ENCODE peak calls at places on chromosomes 6 and 20, in nine cellular contexts. One of them, this sample, is unnamed.

GRCh38 chr6:26268659-26269402 is 96.2 kb upstream of the BTN3A2 start:
- DNase-seq in stimulated activated CD4-positive, alpha-beta T cell treated with anti-CD3 and anti-CD28 coated beads, Interleukin-15, amount 100 ng/mL, for 1 hour: no peak
- DNase-seq in NCI-H1105 treated with DMSO at 0.1 percent for 48 hours: peak; percentile 47
- DNase-seq in spleen: no peak
- DNase-seq in HS-5: no peak
- DNase-seq in head of caudate nucleus: no peak
- DNase-seq in effector CD4-positive, alpha-beta T cell: no peak
- DNase-seq in GM23248: peak; percentile 44
- DNase-seq in T-helper 1 cell: no peak
- DNase-seq in this sample: peak; percentile 94

GRCh38 chr20:50788045-50788867 is 6.6 kb upstream of the BCAS4 start:
- DNase-seq in stimulated activated CD4-positive, alpha-beta T cell treated with anti-CD3 and anti-CD28 coated beads, Interleukin-15, amount 100 ng/mL, for 1 hour: no peak
- DNase-seq in GM23248: peak; percentile 85
- DNase-seq in NCI-H1105 treated with DMSO at 0.1 percent for 48 hours: no peak
- DNase-seq in T-helper 1 cell: no peak
- DNase-seq in HS-5: peak; percentile 75
- DNase-seq in spleen: peak; percentile 35
- DNase-seq in effector CD4-positive, alpha-beta T cell: no peak
- DNase-seq in head of caudate nucleus: peak; percentile 64
- DNase-seq in this sample: peak; percentile 33

GRCh38 chr6:43940393-43941087 is 170.5 kb downstream of the VEGFA start:
- DNase-seq in HS-5: no peak
- DNase-seq in spleen: peak; percentile 49
- DNase-seq in stimulated activated CD4-positive, alpha-beta T cell treated with anti-CD3 and anti-CD28 coated beads, Interleukin-15, amount 100 ng/mL, for 1 hour: no peak
- DNase-seq in NCI-H1105 treated with DMSO at 0.1 percent for 48 hours: no peak
- DNase-seq in head of caudate nucleus: no peak
- DNase-seq in GM23248: no peak
- DNase-seq in T-helper 1 cell: no peak
- DNase-seq in effector CD4-positive, alpha-beta T cell: no peak
- DNase-seq in this sample: no peak

GRCh38 chr6:35415065-35415880 is 36.9 kb upstream of the FANCE start:
- DNase-seq in effector CD4-positive, alpha-beta T cell: no peak
- DNase-seq in T-helper 1 cell: no peak
- DNase-seq in head of caudate nucleus: peak; percentile 86
- DNase-seq in GM23248: peak; percentile 94
- DNase-seq in spleen: no peak
- DNase-seq in HS-5: no peak
- DNase-seq in stimulated activated CD4-positive, alpha-beta T cell treated with anti-CD3 and anti-CD28 coated beads, Interleukin-15, amount 100 ng/mL, for 1 hour: no peak
- DNase-seq in NCI-H1105 treated with DMSO at 0.1 percent for 48 hours: peak; percentile 77
- DNase-seq in this sample: peak; percentile 76

GRCh38 chr6:138571174-138571573 is 71.9 kb upstream of the NHSL1 start:
- DNase-seq in head of caudate nucleus: no peak
- DNase-seq in GM23248: no peak
- DNase-seq in T-helper 1 cell: no peak
- DNase-seq in NCI-H1105 treated with DMSO at 0.1 percent for 48 hours: no peak
- DNase-seq in effector CD4-positive, alpha-beta T cell: no peak
- DNase-seq in spleen: no peak
- DNase-seq in HS-5: no peak
- DNase-seq in stimulated activated CD4-positive, alpha-beta T cell treated with anti-CD3 and anti-CD28 coated beads, Interleukin-15, amount 100 ng/mL, for 1 hour: no peak
- DNase-seq in this sample: no peak

GRCh38 chr6:20554817-20555216 is 20.6 kb downstream of the CDKAL1 start:
- DNase-seq in stimulated activated CD4-positive, alpha-beta T cell treated with anti-CD3 and anti-CD28 coated beads, Interleukin-15, amount 100 ng/mL, for 1 hour: no peak
- DNase-seq in T-helper 1 cell: no peak
- DNase-seq in NCI-H1105 treated with DMSO at 0.1 percent for 48 hours: no peak
- DNase-seq in GM23248: no peak
- DNase-seq in spleen: no peak
- DNase-seq in effector CD4-positive, alpha-beta T cell: no peak
- DNase-seq in HS-5: no peak
- DNase-seq in head of caudate nucleus: no peak
- DNase-seq in this sample: no peak

GRCh38 chr6:31771992-31772358 is 5.2 kb downstream of the VWA7 start:
- DNase-seq in HS-5: no peak
- DNase-seq in head of caudate nucleus: no peak
- DNase-seq in T-helper 1 cell: no peak
- DNase-seq in NCI-H1105 treated with DMSO at 0.1 percent for 48 hours: no peak
- DNase-seq in effector CD4-positive, alpha-beta T cell: no peak
- DNase-seq in stimulated activated CD4-positive, alpha-beta T cell treated with anti-CD3 and anti-CD28 coated beads, Interleukin-15, amount 100 ng/mL, for 1 hour: no peak
- DNase-seq in GM23248: peak; percentile 57
- DNase-seq in spleen: peak; percentile 46
- DNase-seq in this sample: no peak

GRCh38 chr6:151512481-151512880 is 18.7 kb downstream of the CCDC170 start:
- DNase-seq in stimulated activated CD4-positive, alpha-beta T cell treated with anti-CD3 and anti-CD28 coated beads, Interleukin-15, amount 100 ng/mL, for 1 hour: no peak
- DNase-seq in head of caudate nucleus: no peak
- DNase-seq in effector CD4-positive, alpha-beta T cell: no peak
- DNase-seq in spleen: no peak
- DNase-seq in HS-5: no peak
- DNase-seq in T-helper 1 cell: no peak
- DNase-seq in GM23248: no peak
- DNase-seq in NCI-H1105 treated with DMSO at 0.1 percent for 48 hours: no peak
- DNase-seq in this sample: no peak

GRCh38 chr6:111642463-111643158 is 36.9 kb upstream of the TRAF3IP2 start:
- DNase-seq in stimulated activated CD4-positive, alpha-beta T cell treated with anti-CD3 and anti-CD28 coated beads, Interleukin-15, amount 100 ng/mL, for 1 hour: no peak
- DNase-seq in T-helper 1 cell: no peak
- DNase-seq in NCI-H1105 treated with DMSO at 0.1 percent for 48 hours: no peak
- DNase-seq in effector CD4-positive, alpha-beta T cell: no peak
- DNase-seq in head of caudate nucleus: peak; percentile 45
- DNase-seq in GM23248: peak; percentile 79
- DNase-seq in spleen: no peak
- DNase-seq in HS-5: peak; percentile 28
- DNase-seq in this sample: peak; percentile 78

GRCh38 chr6:27650620-27651370 is 177.9 kb upstream of the ZNF184 start:
- DNase-seq in T-helper 1 cell: no peak
- DNase-seq in effector CD4-positive, alpha-beta T cell: no peak
- DNase-seq in HS-5: no peak
- DNase-seq in NCI-H1105 treated with DMSO at 0.1 percent for 48 hours: peak; percentile 34
- DNase-seq in GM23248: peak; percentile 51
- DNase-seq in spleen: no peak
- DNase-seq in head of caudate nucleus: no peak
- DNase-seq in stimulated activated CD4-positive, alpha-beta T cell treated with anti-CD3 and anti-CD28 coated beads, Interleukin-15, amount 100 ng/mL, for 1 hour: no peak
- DNase-seq in this sample: no peak

GRCh38 chr6:25192562-25192961 is 86.6 kb upstream of the CARMIL1 start:
- DNase-seq in spleen: no peak
- DNase-seq in stimulated activated CD4-positive, alpha-beta T cell treated with anti-CD3 and anti-CD28 coated beads, Interleukin-15, amount 100 ng/mL, for 1 hour: no peak
- DNase-seq in head of caudate nucleus: no peak
- DNase-seq in HS-5: no peak
- DNase-seq in GM23248: no peak
- DNase-seq in effector CD4-positive, alpha-beta T cell: no peak
- DNase-seq in NCI-H1105 treated with DMSO at 0.1 percent for 48 hours: no peak
- DNase-seq in T-helper 1 cell: no peak
- DNase-seq in this sample: no peak

GRCh38 chr6:105484238-105485161 is 81.6 kb upstream of the PREP start:
- DNase-seq in head of caudate nucleus: no peak
- DNase-seq in NCI-H1105 treated with DMSO at 0.1 percent for 48 hours: peak; percentile 63
- DNase-seq in GM23248: peak; percentile 60
- DNase-seq in effector CD4-positive, alpha-beta T cell: no peak
- DNase-seq in stimulated activated CD4-positive, alpha-beta T cell treated with anti-CD3 and anti-CD28 coated beads, Interleukin-15, amount 100 ng/mL, for 1 hour: no peak
- DNase-seq in spleen: no peak
- DNase-seq in HS-5: no peak
- DNase-seq in T-helper 1 cell: no peak
- DNase-seq in this sample: peak; percentile 68

GRCh38 chr6:154414021-154414813 is 57.6 kb upstream of the IPCEF1 start:
- DNase-seq in HS-5: peak; percentile 74
- DNase-seq in NCI-H1105 treated with DMSO at 0.1 percent for 48 hours: no peak
- DNase-seq in T-helper 1 cell: no peak
- DNase-seq in spleen: no peak
- DNase-seq in stimulated activated CD4-positive, alpha-beta T cell treated with anti-CD3 and anti-CD28 coated beads, Interleukin-15, amount 100 ng/mL, for 1 hour: no peak
- DNase-seq in head of caudate nucleus: no peak
- DNase-seq in GM23248: peak; percentile 67
- DNase-seq in effector CD4-positive, alpha-beta T cell: no peak
- DNase-seq in this sample: no peak

GRCh38 chr6:169069361-169069760 is 184.3 kb downstream of the THBS2 start:
- DNase-seq in GM23248: no peak
- DNase-seq in T-helper 1 cell: no peak
- DNase-seq in stimulated activated CD4-positive, alpha-beta T cell treated with anti-CD3 and anti-CD28 coated beads, Interleukin-15, amount 100 ng/mL, for 1 hour: no peak
- DNase-seq in head of caudate nucleus: no peak
- DNase-seq in HS-5: no peak
- DNase-seq in effector CD4-positive, alpha-beta T cell: no peak
- DNase-seq in NCI-H1105 treated with DMSO at 0.1 percent for 48 hours: no peak
- DNase-seq in spleen: no peak
- DNase-seq in this sample: no peak

GRCh38 chr20:944774-945410 is 28.8 kb upstream of the ANGPT4 start:
- DNase-seq in GM23248: no peak
- DNase-seq in T-helper 1 cell: no peak
- DNase-seq in effector CD4-positive, alpha-beta T cell: no peak
- DNase-seq in stimulated activated CD4-positive, alpha-beta T cell treated with anti-CD3 and anti-CD28 coated beads, Interleukin-15, amount 100 ng/mL, for 1 hour: no peak
- DNase-seq in NCI-H1105 treated with DMSO at 0.1 percent for 48 hours: no peak
- DNase-seq in head of caudate nucleus: no peak
- DNase-seq in spleen: no peak
- DNase-seq in HS-5: no peak
- DNase-seq in this sample: no peak

GRCh38 chr6:97594834-97595233 is 311.8 kb upstream of the MMS22L start:
- DNase-seq in T-helper 1 cell: no peak
- DNase-seq in NCI-H1105 treated with DMSO at 0.1 percent for 48 hours: no peak
- DNase-seq in spleen: no peak
- DNase-seq in stimulated activated CD4-positive, alpha-beta T cell treated with anti-CD3 and anti-CD28 coated beads, Interleukin-15, amount 100 ng/mL, for 1 hour: no peak
- DNase-seq in GM23248: peak; percentile 84
- DNase-seq in effector CD4-positive, alpha-beta T cell: no peak
- DNase-seq in HS-5: peak; percentile 37
- DNase-seq in head of caudate nucleus: no peak
- DNase-seq in this sample: no peak

GRCh38 chr6:70860044-70860443 is 96.8 kb downstream of the B3GAT2 start:
- DNase-seq in GM23248: peak; percentile 39
- DNase-seq in spleen: no peak
- DNase-seq in effector CD4-positive, alpha-beta T cell: no peak
- DNase-seq in T-helper 1 cell: no peak
- DNase-seq in head of caudate nucleus: no peak
- DNase-seq in HS-5: no peak
- DNase-seq in NCI-H1105 treated with DMSO at 0.1 percent for 48 hours: no peak
- DNase-seq in stimulated activated CD4-positive, alpha-beta T cell treated with anti-CD3 and anti-CD28 coated beads, Interleukin-15, amount 100 ng/mL, for 1 hour: no peak
- DNase-seq in this sample: no peak

GRCh38 chr6:10951675-10952282 is 64.9 kb downstream of the SYCP2L start:
- DNase-seq in spleen: no peak
- DNase-seq in head of caudate nucleus: no peak
- DNase-seq in effector CD4-positive, alpha-beta T cell: no peak
- DNase-seq in GM23248: peak; percentile 78
- DNase-seq in T-helper 1 cell: no peak
- DNase-seq in NCI-H1105 treated with DMSO at 0.1 percent for 48 hours: peak; percentile 36
- DNase-seq in stimulated activated CD4-positive, alpha-beta T cell treated with anti-CD3 and anti-CD28 coated beads, Interleukin-15, amount 100 ng/mL, for 1 hour: no peak
- DNase-seq in HS-5: peak; percentile 58
- DNase-seq in this sample: peak; percentile 29

GRCh38 chr6:108477034-108477433 is 83.7 kb upstream of the FOXO3 start:
- DNase-seq in GM23248: no peak
- DNase-seq in NCI-H1105 treated with DMSO at 0.1 percent for 48 hours: peak; percentile 98
- DNase-seq in stimulated activated CD4-positive, alpha-beta T cell treated with anti-CD3 and anti-CD28 coated beads, Interleukin-15, amount 100 ng/mL, for 1 hour: no peak
- DNase-seq in head of caudate nucleus: no peak
- DNase-seq in T-helper 1 cell: no peak
- DNase-seq in spleen: no peak
- DNase-seq in effector CD4-positive, alpha-beta T cell: no peak
- DNase-seq in HS-5: no peak
- DNase-seq in this sample: no peak

GRCh38 chr20:31833931-31834521 is 11.4 kb downstream of the FOXS1 start:
- DNase-seq in spleen: peak; percentile 68
- DNase-seq in head of caudate nucleus: no peak
- DNase-seq in T-helper 1 cell: no peak
- DNase-seq in GM23248: no peak
- DNase-seq in NCI-H1105 treated with DMSO at 0.1 percent for 48 hours: no peak
- DNase-seq in effector CD4-positive, alpha-beta T cell: no peak
- DNase-seq in HS-5: no peak
- DNase-seq in stimulated activated CD4-positive, alpha-beta T cell treated with anti-CD3 and anti-CD28 coated beads, Interleukin-15, amount 100 ng/mL, for 1 hour: no peak
- DNase-seq in this sample: no peak

GRCh38 chr6:111487656-111488055 is 4.6 kb upstream of the REV3L start:
- DNase-seq in head of caudate nucleus: no peak
- DNase-seq in stimulated activated CD4-positive, alpha-beta T cell treated with anti-CD3 and anti-CD28 coated beads, Interleukin-15, amount 100 ng/mL, for 1 hour: no peak
- DNase-seq in spleen: no peak
- DNase-seq in effector CD4-positive, alpha-beta T cell: no peak
- DNase-seq in T-helper 1 cell: no peak
- DNase-seq in NCI-H1105 treated with DMSO at 0.1 percent for 48 hours: no peak
- DNase-seq in HS-5: no peak
- DNase-seq in GM23248: peak; percentile 89
- DNase-seq in this sample: peak; percentile 14

GRCh38 chr20:35952480-35953410 is 1.6 kb downstream of the SCAND1 start:
- DNase-seq in spleen: no peak
- DNase-seq in NCI-H1105 treated with DMSO at 0.1 percent for 48 hours: peak; percentile 2
- DNase-seq in HS-5: peak; percentile 9
- DNase-seq in GM23248: peak; percentile 55
- DNase-seq in stimulated activated CD4-positive, alpha-beta T cell treated with anti-CD3 and anti-CD28 coated beads, Interleukin-15, amount 100 ng/mL, for 1 hour: no peak
- DNase-seq in T-helper 1 cell: no peak
- DNase-seq in effector CD4-positive, alpha-beta T cell: no peak
- DNase-seq in head of caudate nucleus: no peak
- DNase-seq in this sample: peak; percentile 25

GRCh38 chr6:43188426-43188825 is 6.4 kb downstream of the CUL9 start:
- DNase-seq in NCI-H1105 treated with DMSO at 0.1 percent for 48 hours: no peak
- DNase-seq in head of caudate nucleus: no peak
- DNase-seq in stimulated activated CD4-positive, alpha-beta T cell treated with anti-CD3 and anti-CD28 coated beads, Interleukin-15, amount 100 ng/mL, for 1 hour: no peak
- DNase-seq in T-helper 1 cell: no peak
- DNase-seq in effector CD4-positive, alpha-beta T cell: no peak
- DNase-seq in HS-5: no peak
- DNase-seq in spleen: peak; percentile 55
- DNase-seq in GM23248: no peak
- DNase-seq in this sample: no peak

GRCh38 chr6:154156135-154156948 is 117.3 kb downstream of the OPRM1 start:
- DNase-seq in effector CD4-positive, alpha-beta T cell: peak; percentile 43
- DNase-seq in stimulated activated CD4-positive, alpha-beta T cell treated with anti-CD3 and anti-CD28 coated beads, Interleukin-15, amount 100 ng/mL, for 1 hour: peak; percentile 33
- DNase-seq in head of caudate nucleus: no peak
- DNase-seq in GM23248: peak; percentile 53
- DNase-seq in HS-5: no peak
- DNase-seq in T-helper 1 cell: peak; percentile 48
- DNase-seq in NCI-H1105 treated with DMSO at 0.1 percent for 48 hours: peak; percentile 95
- DNase-seq in spleen: peak; percentile 83
- DNase-seq in this sample: peak; percentile 38

GRCh38 chr6:143867236-143867635 is 3.0 kb downstream of the ZC2HC1B start:
- DNase-seq in spleen: no peak
- DNase-seq in GM23248: no peak
- DNase-seq in HS-5: no peak
- DNase-seq in effector CD4-positive, alpha-beta T cell: no peak
- DNase-seq in head of caudate nucleus: no peak
- DNase-seq in stimulated activated CD4-positive, alpha-beta T cell treated with anti-CD3 and anti-CD28 coated beads, Interleukin-15, amount 100 ng/mL, for 1 hour: no peak
- DNase-seq in T-helper 1 cell: no peak
- DNase-seq in NCI-H1105 treated with DMSO at 0.1 percent for 48 hours: no peak
- DNase-seq in this sample: no peak

GRCh38 chr6:167314180-167314821 is 10.6 kb upstream of the TTLL2 start:
- DNase-seq in T-helper 1 cell: no peak
- DNase-seq in GM23248: no peak
- DNase-seq in NCI-H1105 treated with DMSO at 0.1 percent for 48 hours: no peak
- DNase-seq in effector CD4-positive, alpha-beta T cell: no peak
- DNase-seq in spleen: no peak
- DNase-seq in HS-5: no peak
- DNase-seq in head of caudate nucleus: no peak
- DNase-seq in stimulated activated CD4-positive, alpha-beta T cell treated with anti-CD3 and anti-CD28 coated beads, Interleukin-15, amount 100 ng/mL, for 1 hour: no peak
- DNase-seq in this sample: no peak

GRCh38 chr6:129725341-129725740 is 15.4 kb upstream of the ARHGAP18 start:
- DNase-seq in stimulated activated CD4-positive, alpha-beta T cell treated with anti-CD3 and anti-CD28 coated beads, Interleukin-15, amount 100 ng/mL, for 1 hour: no peak
- DNase-seq in GM23248: no peak
- DNase-seq in T-helper 1 cell: no peak
- DNase-seq in spleen: no peak
- DNase-seq in NCI-H1105 treated with DMSO at 0.1 percent for 48 hours: no peak
- DNase-seq in head of caudate nucleus: no peak
- DNase-seq in HS-5: no peak
- DNase-seq in effector CD4-positive, alpha-beta T cell: no peak
- DNase-seq in this sample: no peak

GRCh38 chr20:45341939-45342862 is 6.0 kb downstream of the SDC4 start:
- DNase-seq in HS-5: no peak
- DNase-seq in spleen: no peak
- DNase-seq in effector CD4-positive, alpha-beta T cell: no peak
- DNase-seq in stimulated activated CD4-positive, alpha-beta T cell treated with anti-CD3 and anti-CD28 coated beads, Interleukin-15, amount 100 ng/mL, for 1 hour: no peak
- DNase-seq in GM23248: peak; percentile 76
- DNase-seq in NCI-H1105 treated with DMSO at 0.1 percent for 48 hours: peak; percentile 3
- DNase-seq in T-helper 1 cell: no peak
- DNase-seq in head of caudate nucleus: peak; percentile 48
- DNase-seq in this sample: no peak

GRCh38 chr6:99177736-99178135 is 171.7 kb downstream of the FAXC start:
- DNase-seq in head of caudate nucleus: no peak
- DNase-seq in NCI-H1105 treated with DMSO at 0.1 percent for 48 hours: no peak
- DNase-seq in T-helper 1 cell: no peak
- DNase-seq in HS-5: no peak
- DNase-seq in stimulated activated CD4-positive, alpha-beta T cell treated with anti-CD3 and anti-CD28 coated beads, Interleukin-15, amount 100 ng/mL, for 1 hour: no peak
- DNase-seq in spleen: no peak
- DNase-seq in effector CD4-positive, alpha-beta T cell: no peak
- DNase-seq in GM23248: no peak
- DNase-seq in this sample: no peak

GRCh38 chr6:82951935-82952334 is 113.7 kb downstream of the UBE3D start:
- DNase-seq in T-helper 1 cell: no peak
- DNase-seq in HS-5: no peak
- DNase-seq in head of caudate nucleus: no peak
- DNase-seq in effector CD4-positive, alpha-beta T cell: no peak
- DNase-seq in GM23248: no peak
- DNase-seq in stimulated activated CD4-positive, alpha-beta T cell treated with anti-CD3 and anti-CD28 coated beads, Interleukin-15, amount 100 ng/mL, for 1 hour: no peak
- DNase-seq in NCI-H1105 treated with DMSO at 0.1 percent for 48 hours: no peak
- DNase-seq in spleen: no peak
- DNase-seq in this sample: no peak

GRCh38 chr6:14547284-14548001 is 429.9 kb downstream of the CD83 start:
- DNase-seq in T-helper 1 cell: no peak
- DNase-seq in effector CD4-positive, alpha-beta T cell: no peak
- DNase-seq in NCI-H1105 treated with DMSO at 0.1 percent for 48 hours: no peak
- DNase-seq in head of caudate nucleus: no peak
- DNase-seq in stimulated activated CD4-positive, alpha-beta T cell treated with anti-CD3 and anti-CD28 coated beads, Interleukin-15, amount 100 ng/mL, for 1 hour: no peak
- DNase-seq in HS-5: no peak
- DNase-seq in GM23248: no peak
- DNase-seq in spleen: no peak
- DNase-seq in this sample: no peak